ENCODE peak calls at places on chromosomes 5 and 9, in eight cellular contexts. Z is stimulated activated CD4-positive, alpha-beta T cell treated with anti-CD3 and anti-CD28 coated beads, Interleukin-2, amount 100 ng/mL, for 48 hours; M is activated naive CD8-positive, alpha-beta T cell treated with anti-CD3 and anti-CD28 coated beads, Interleukin-2, amount 50 U/mL, for 24 hours; F is cardiac fibroblast; W is AG04450; H is ureter; G is endothelial cell of umbilical vein; D is tibial artery. A is an unnamed sample.

GRCh38 chr5:74105126-74105780 is 479.3 kb downstream of the ARHGEF28 start:
- DNase-seq in Z (no peak), M (no peak), F (no peak), W (no peak), H (no peak), G (peak; percentile 35), D (no peak), A (no peak)

GRCh38 chr9:108549184-108549583 is 306.6 kb downstream of the ACTL7B start:
- DNase-seq in Z (no peak), M (no peak), F (peak; percentile 42), W (no peak), H (no peak), G (no peak), D (no peak), A (no peak)

GRCh38 chr5:163967273-163967672 is 461.9 kb downstream of the MAT2B start:
- DNase-seq in Z (no peak), M (no peak), F (no peak), W (no peak), H (no peak), G (no peak), D (no peak), A (no peak)

GRCh38 chr5:135543151-135543818 is 7.5 kb upstream of the NEUROG1 start:
- DNase-seq in Z (no peak), M (peak; percentile 8), F (no peak), W (no peak), H (no peak), G (no peak), D (no peak), A (no peak)

GRCh38 chr9:21668504-21668903 is 133.9 kb upstream of the MTAP start:
- DNase-seq in Z (no peak), M (no peak), F (no peak), W (no peak), H (no peak), G (no peak), D (no peak), A (no peak)

GRCh38 chr5:147461915-147462314 is 48.0 kb downstream of the DPYSL3 start:
- DNase-seq in Z (no peak), M (no peak), F (no peak), W (no peak), H (no peak), G (no peak), D (no peak), A (no peak)

GRCh38 chr5:138696501-138696900 is 56.7 kb upstream of the CTNNA1 start:
- DNase-seq in Z (no peak), M (no peak), F (peak; percentile 93), W (peak; percentile 51), H (no peak), G (peak; percentile 77), D (no peak), A (no peak)

GRCh38 chr9:114302727-114303126 is 20.2 kb upstream of the ORM1 start:
- DNase-seq in Z (no peak), M (no peak), F (no peak), W (no peak), H (peak; percentile 26), G (no peak), D (peak; percentile 34), A (no peak)

GRCh38 chr5:178273665-178274541 is 41.3 kb upstream of the PHYKPL start:
- DNase-seq in Z (no peak), M (no peak), F (no peak), W (no peak), H (no peak), G (no peak), D (no peak), A (no peak)

A was measured in smooth muscle cell of the brain vasculature.